ENCODE peak calls at places on chromosome 16, in six cellular contexts. P, U, Z, B, Q and M are unnamed samples.

GRCh38 chr16:7381671-7382070 is 49.0 kb downstream of the RBFOX1 start:
- DNase-seq in U (no peak), Q (no peak), B (no peak), Z (no peak), P (no peak), M (no peak)

GRCh38 chr16:66605177-66605999 is 884 bp downstream of the CMTM3 start:
- DNase-seq in Z (peak; percentile 46), Q (peak; percentile 28), U (peak; percentile 53), P (no peak), B (no peak), M (no peak)

GRCh38 chr16:80752563-80752962 is 51.8 kb downstream of the CDYL2 start:
- DNase-seq in Q (no peak), B (no peak), Z (no peak), U (no peak), P (no peak), M (no peak)

GRCh38 chr16:47848481-47849109 is 307.2 kb downstream of the ABCC12 start:
- DNase-seq in Q (peak; percentile 27), B (no peak), Z (peak; percentile 57), P (no peak), U (no peak), M (no peak)

GRCh38 chr16:21986692-21987246 is 14.1 kb downstream of the PDZD9 start:
- DNase-seq in U (no peak), Q (no peak), P (no peak), Z (no peak), B (no peak), M (no peak)

GRCh38 chr16:1991588-1992474 is 2.1 kb downstream of the SYNGR3 start:
- DNase-seq in Z (peak; percentile 93), Q (peak; percentile 94), U (peak; percentile 49), B (no peak), P (no peak), M (no peak)

GRCh38 chr16:30185683-30186421 is 2.5 kb downstream of the CORO1A start:
- DNase-seq in B (no peak), Q (no peak), U (no peak), P (no peak), Z (no peak), M (no peak)

GRCh38 chr16:81873843-81874752 is 95.0 kb downstream of the PLCG2 start:
- DNase-seq in Z (peak; percentile 61), P (no peak), B (no peak), U (peak; percentile 10), Q (peak; percentile 47), M (peak; percentile 2)

GRCh38 chr16:31330553-31330890 is 24.5 kb upstream of the ITGAX start:
- DNase-seq in P (no peak), Q (no peak), Z (no peak), U (no peak), B (no peak), M (no peak)

GRCh38 chr16:85941863-85942644 is 43.1 kb downstream of the IRF8 start:
- DNase-seq in P (no peak), Z (no peak), U (no peak), Q (no peak), B (no peak), M (no peak)

GRCh38 chr16:54165174-54165911 is 121.2 kb downstream of the IRX3 start:
- DNase-seq in Q (no peak), B (no peak), U (no peak), Z (no peak), P (no peak), M (no peak)

GRCh38 chr16:30113031-30113710 is at the start of gene GDPD3:
- DNase-seq in Z (no peak), B (no peak), U (no peak), P (no peak), Q (no peak), M (no peak)

GRCh38 chr16:966035-966434 is 4.7 kb downstream of the LMF1 start:
- DNase-seq in Q (no peak), Z (no peak), U (no peak), B (no peak), P (no peak), M (no peak)

GRCh38 chr16:83994087-83994486 is 26.0 kb downstream of the NECAB2 start:
- DNase-seq in U (no peak), P (peak; percentile 90), B (no peak), Q (peak; percentile 95), Z (peak; percentile 98), M (no peak)

GRCh38 chr16:77273815-77274214 is 74.6 kb downstream of the SYCE1L start:
- DNase-seq in U (no peak), Q (no peak), B (no peak), P (peak; percentile 16), Z (peak; percentile 45), M (no peak)

GRCh38 chr16:74031551-74031950 is 265.1 kb upstream of the PSMD7 start:
- DNase-seq in U (no peak), Z (no peak), P (no peak), B (no peak), Q (no peak), M (no peak)

GRCh38 chr16:89216315-89217137 is 977 bp upstream of the ZNF778 start:
- DNase-seq in P (peak; percentile 42), U (peak; percentile 74), B (peak; percentile 54), Z (peak; percentile 78), Q (peak; percentile 79), M (peak; percentile 56)

GRCh38 chr16:64428463-64428862 is 693.4 kb downstream of the CDH11 start:
- DNase-seq in U (peak; percentile 53), Q (peak; percentile 64), P (peak; percentile 40), B (no peak), Z (peak; percentile 72), M (peak; percentile 32)

GRCh38 chr16:73890524-73891500 is 405.8 kb upstream of the PSMD7 start:
- DNase-seq in B (no peak), U (peak; percentile 10), Q (peak; percentile 2), P (no peak), Z (peak; percentile 6), M (no peak)

GRCh38 chr16:29315916-29316517 is 90.5 kb downstream of the NPIPB11 start:
- DNase-seq in B (no peak), Q (no peak), P (no peak), U (peak; percentile 57), Z (no peak), M (no peak)

GRCh38 chr16:31513126-31513525 is 4.9 kb upstream of the RUSF1 start:
- DNase-seq in P (peak; percentile 49), U (no peak), Q (peak; percentile 42), B (no peak), Z (peak; percentile 66), M (no peak)

GRCh38 chr16:51113254-51114125 is 37.6 kb downstream of the SALL1 start:
- DNase-seq in Q (no peak), Z (no peak), U (no peak), P (no peak), B (no peak), M (no peak)

GRCh38 chr16:88363239-88363891 is 19.4 kb upstream of the ZNF469 start:
- DNase-seq in Q (no peak), Z (no peak), B (no peak), U (no peak), P (no peak), M (no peak)

GRCh38 chr16:30378236-30379164 is 3.9 kb downstream of the SEPTIN1 start:
- DNase-seq in P (peak; percentile 81), Z (peak; percentile 98), B (peak; percentile 95), U (peak; percentile 99), Q (peak; percentile 98), M (peak; percentile 97)

GRCh38 chr16:53924311-53924860 is 220.4 kb downstream of the FTO start:
- DNase-seq in B (no peak), P (no peak), Q (no peak), U (no peak), Z (no peak), M (no peak)

GRCh38 chr16:4404247-4404966 is 12.0 kb downstream of the CORO7 start:
- DNase-seq in Z (peak; percentile 54), P (no peak), U (peak; percentile 53), Q (peak; percentile 56), B (no peak), M (no peak)

GRCh38 chr16:3235856-3236669 is 1.1 kb upstream of the ZNF200 start:
- DNase-seq in U (no peak), Z (no peak), Q (no peak), B (peak; percentile 3), P (no peak), M (no peak)

GRCh38 chr16:12971216-12971615 is 69.8 kb downstream of the SHISA9 start:
- DNase-seq in P (no peak), Q (no peak), Z (peak; percentile 16), U (peak; percentile 97), B (no peak), M (peak; percentile 82)

GRCh38 chr16:24609740-24610420 is 70.5 kb downstream of the RBBP6 start:
- DNase-seq in Z (peak; percentile 62), B (no peak), U (peak; percentile 89), Q (peak; percentile 63), P (peak; percentile 10), M (peak; percentile 11)